ENCODE peak calls at places on chromosome 16, in nine cellular contexts. Q, P, U, T, F, N, R, O and C are unnamed samples.

GRCh38 chr16:6684076-6684673 is 648.5 kb upstream of the RBFOX1 start:
- DNase-seq in T (peak; percentile 23), F (peak; percentile 63), P (peak; percentile 8), R (peak; percentile 25), N (no peak), Q (peak; percentile 15), O (no peak), U (peak; percentile 19), C (no peak)

GRCh38 chr16:83946781-83947566 is 6.1 kb upstream of the OSGIN1 start:
- DNase-seq in T (no peak), O (no peak), F (no peak), P (no peak), R (no peak), U (no peak), Q (no peak), N (no peak), C (no peak)

GRCh38 chr16:28823291-28823718 is 506 bp downstream of the ATXN2L start:
- DNase-seq in R (no peak), P (no peak), F (no peak), T (no peak), O (no peak), U (peak; percentile 22), N (no peak), Q (no peak), C (no peak)

GRCh38 chr16:78177927-78178326 is 78.5 kb downstream of the WWOX start:
- DNase-seq in U (no peak), O (no peak), Q (no peak), T (peak; percentile 19), P (no peak), R (no peak), N (no peak), F (no peak), C (no peak)

GRCh38 chr16:75697571-75697970 is 3.7 kb downstream of the DUXB start:
- DNase-seq in P (no peak), Q (no peak), R (no peak), O (no peak), N (no peak), T (no peak), U (no peak), F (no peak), C (no peak)

GRCh38 chr16:30659507-30660423 is 1.5 kb downstream of the FBRS start:
- DNase-seq in N (no peak), O (no peak), R (no peak), F (no peak), U (no peak), P (no peak), T (peak; percentile 60), Q (no peak), C (no peak)

GRCh38 chr16:28546626-28547025 is 7.1 kb upstream of the SGF29 start:
- DNase-seq in Q (no peak), P (no peak), U (no peak), R (no peak), F (no peak), N (no peak), T (no peak), O (no peak), C (no peak)

GRCh38 chr16:4194661-4195060 is 47.2 kb downstream of the SRL start:
- DNase-seq in F (no peak), U (no peak), N (no peak), R (no peak), O (no peak), T (no peak), Q (no peak), P (no peak), C (no peak)

GRCh38 chr16:63171545-63171944 is 1135.3 kb upstream of the CDH8 start:
- DNase-seq in U (no peak), Q (no peak), F (no peak), T (no peak), P (no peak), O (no peak), R (no peak), N (no peak), C (no peak)

GRCh38 chr16:80233097-80233835 is 307.5 kb upstream of the DYNLRB2 start:
- DNase-seq in Q (no peak), U (no peak), F (no peak), O (no peak), R (no peak), T (no peak), P (no peak), N (no peak), C (no peak)

GRCh38 chr16:17215306-17215705 is 255.5 kb downstream of the XYLT1 start:
- DNase-seq in N (no peak), T (no peak), U (no peak), R (no peak), F (no peak), Q (no peak), P (no peak), O (no peak), C (no peak)

GRCh38 chr16:57786632-57787518 is 15.4 kb downstream of the KIFC3 start:
- DNase-seq in Q (no peak), U (no peak), T (no peak), R (no peak), P (no peak), F (no peak), N (no peak), O (no peak), C (no peak)

GRCh38 chr16:2016407-2016922 is 3.1 kb upstream of the NPW start:
- DNase-seq in Q (no peak), R (no peak), O (no peak), N (no peak), P (no peak), T (no peak), U (no peak), F (no peak), C (no peak)

GRCh38 chr16:23391381-23392222 is 61.4 kb downstream of the COG7 start:
- DNase-seq in R (no peak), U (no peak), F (no peak), Q (no peak), N (no peak), O (no peak), P (no peak), T (no peak), C (no peak)

GRCh38 chr16:11233727-11234376 is 22.2 kb downstream of the SOCS1 start:
- DNase-seq in P (no peak), Q (no peak), O (no peak), U (no peak), N (no peak), T (no peak), F (no peak), R (no peak), C (no peak)

GRCh38 chr16:17548825-17549224 is 78.1 kb upstream of the XYLT1 start:
- DNase-seq in F (no peak), U (no peak), P (no peak), O (no peak), N (no peak), R (no peak), Q (no peak), T (no peak), C (no peak)

GRCh38 chr16:28091706-28092105 is 28.2 kb upstream of the GSG1L start:
- DNase-seq in F (no peak), N (no peak), Q (no peak), U (no peak), P (no peak), R (no peak), T (no peak), O (no peak), C (no peak)

GRCh38 chr16:2089676-2090480 is 42.1 kb downstream of the TSC2 start:
- DNase-seq in O (no peak), N (no peak), Q (no peak), U (no peak), R (no peak), T (no peak), F (no peak), P (no peak), C (no peak)

GRCh38 chr16:85751665-85752501 is 987 bp upstream of the C16orf74 start:
- DNase-seq in Q (no peak), F (peak; percentile 64), O (no peak), P (no peak), R (no peak), U (no peak), T (no peak), N (no peak), C (peak; percentile 43)

GRCh38 chr16:3529175-3529574 is 28.4 kb downstream of the CLUAP1 start:
- DNase-seq in N (no peak), T (no peak), U (no peak), P (no peak), R (no peak), Q (no peak), O (no peak), F (no peak), C (no peak)

GRCh38 chr16:31072540-31073072 is 1.4 kb downstream of the ZNF668 start:
- DNase-seq in P (no peak), N (no peak), R (no peak), U (no peak), O (no peak), F (peak; percentile 30), Q (no peak), T (no peak), C (peak; percentile 42)